ENCODE peak calls at places on chromosomes 4 and X, in five cellular contexts. One of them, this sample, is unnamed.

GRCh38 chr4:3816256-3816825 is 50.2 kb downstream of the ADRA2C start:
- DNase-seq in T-helper 1 cell: no peak
- DNase-seq in T47D: no peak
- DNase-seq in hypothalamus: no peak
- DNase-seq in GM23338: no peak
- DNase-seq in this sample: no peak

GRCh38 chr4:85970535-85970934 is 389.3 kb downstream of the MAPK10 start:
- DNase-seq in hypothalamus: no peak
- DNase-seq in T47D: no peak
- DNase-seq in T-helper 1 cell: no peak
- DNase-seq in GM23338: no peak
- DNase-seq in this sample: no peak

GRCh38 chr4:128571747-128572146 is 237.8 kb upstream of the JADE1 start:
- DNase-seq in T-helper 1 cell: no peak
- DNase-seq in T47D: no peak
- DNase-seq in hypothalamus: no peak
- DNase-seq in GM23338: no peak
- DNase-seq in this sample: no peak

GRCh38 chr4:55791666-55792065 is 27.9 kb upstream of the EXOC1L start:
- DNase-seq in T47D: no peak
- DNase-seq in T-helper 1 cell: no peak
- DNase-seq in GM23338: peak
- DNase-seq in hypothalamus: no peak
- DNase-seq in this sample: no peak

GRCh38 chrX:31213941-31214340 is 142.1 kb upstream of the FTHL17 start:
- DNase-seq in GM23338: peak
- DNase-seq in T47D: peak
- DNase-seq in T-helper 1 cell: no peak
- DNase-seq in hypothalamus: no peak
- DNase-seq in this sample: no peak

GRCh38 chr4:55795342-55795741 is 24.2 kb upstream of the EXOC1L start:
- DNase-seq in T-helper 1 cell: no peak
- DNase-seq in hypothalamus: no peak
- DNase-seq in GM23338: no peak
- DNase-seq in T47D: no peak
- DNase-seq in this sample: no peak

GRCh38 chr4:89119836-89120235 is 8.5 kb downstream of the TIGD2 start:
- DNase-seq in T-helper 1 cell: no peak
- DNase-seq in GM23338: no peak
- DNase-seq in T47D: no peak
- DNase-seq in hypothalamus: no peak
- DNase-seq in this sample: no peak

GRCh38 chr4:184850431-184851199 is 24.8 kb upstream of the ACSL1 start:
- DNase-seq in GM23338: no peak
- DNase-seq in hypothalamus: no peak
- DNase-seq in T47D: no peak
- DNase-seq in T-helper 1 cell: no peak
- DNase-seq in this sample: no peak

GRCh38 chr4:111435986-111436744 is 709.1 kb upstream of the FAM241A start:
- DNase-seq in T47D: no peak
- DNase-seq in hypothalamus: no peak
- DNase-seq in GM23338: no peak
- DNase-seq in T-helper 1 cell: no peak
- DNase-seq in this sample: no peak

GRCh38 chr4:184146951-184147350 is 70.7 kb downstream of the ENPP6 start:
- DNase-seq in T47D: no peak
- DNase-seq in hypothalamus: no peak
- DNase-seq in GM23338: no peak
- DNase-seq in T-helper 1 cell: no peak
- DNase-seq in this sample: no peak